ENCODE peak calls at places on chromosomes 5 and 9, in four cellular contexts. W is HFFc6, F is uterus, R is RWPE1. J is an unnamed sample.

GRCh38 chr9:26746357-26747072 is 146.1 kb downstream of the CAAP1 start:
- DNase-seq in W (peak; percentile 1), F (no peak), R (peak; percentile 60), J (no peak)

GRCh38 chr5:5017827-5018559 is 122.1 kb upstream of the ADAMTS16 start:
- DNase-seq in W (peak; percentile 88), F (no peak), R (no peak), J (no peak)

GRCh38 chr5:36704131-36704530 is 97.7 kb downstream of the SLC1A3 start:
- DNase-seq in W (no peak), F (no peak), R (no peak), J (no peak)

GRCh38 chr5:111914957-111915356 is 158.0 kb upstream of the NREP start:
- DNase-seq in W (no peak), F (no peak), R (no peak), J (no peak)

GRCh38 chr9:81474125-81474524 is 215.2 kb downstream of the TLE1 start:
- DNase-seq in W (no peak), F (no peak), R (no peak), J (no peak)

GRCh38 chr5:120297621-120298020 is 166.5 kb upstream of the PRR16 start:
- DNase-seq in W (no peak), F (no peak), R (no peak), J (no peak)

GRCh38 chr5:89916131-89916530 is 493.4 kb downstream of the CETN3 start:
- DNase-seq in W (no peak), F (no peak), R (no peak), J (no peak)

GRCh38 chr9:87278971-87279731 is 218.5 kb upstream of the DAPK1 start:
- DNase-seq in W (peak; percentile 61), F (no peak), R (no peak), J (no peak)

GRCh38 chr9:130043654-130044623 is 950 bp upstream of the FNBP1 start:
- DNase-seq in W (peak; percentile 57), F (peak; percentile 71), R (no peak), J (no peak)

GRCh38 chr5:57441557-57441956 is 41.1 kb downstream of the ACTBL2 start:
- DNase-seq in W (peak; percentile 94), F (no peak), R (peak; percentile 75), J (no peak)

GRCh38 chr5:96492654-96493053 is 59.6 kb upstream of the PCSK1 start:
- DNase-seq in W (peak; percentile 33), F (no peak), R (peak; percentile 74), J (no peak)

GRCh38 chr5:95595289-95595931 is 24.5 kb upstream of the GPR150 start:
- DNase-seq in W (no peak), F (no peak), R (no peak), J (no peak)

GRCh38 chr5:172342907-172343306 is 59.3 kb upstream of the UBTD2 start:
- DNase-seq in W (no peak), F (no peak), R (no peak), J (no peak)

GRCh38 chr9:71675129-71675856 is 93.0 kb downstream of the CEMIP2 start:
- DNase-seq in W (no peak), F (no peak), R (no peak), J (no peak)

GRCh38 chr5:21680196-21680595 is 1172.9 kb downstream of the CDH12 start:
- DNase-seq in W (no peak), F (no peak), R (peak; percentile 88), J (no peak)

GRCh38 chr9:74642376-74642775 is 145.2 kb downstream of the RORB start:
- DNase-seq in W (no peak), F (no peak), R (no peak), J (no peak)

GRCh38 chr5:31404325-31404724 is 127.6 kb downstream of the DROSHA start:
- DNase-seq in W (no peak), F (no peak), R (no peak), J (no peak)

GRCh38 chr5:6585939-6586646 is 46.8 kb downstream of the NSUN2 start:
- DNase-seq in W (no peak), F (no peak), R (no peak), J (no peak)

GRCh38 chr9:95327239-95327865 is 9.8 kb upstream of the FANCC start:
- DNase-seq in W (no peak), F (no peak), R (no peak), J (no peak)
- TF ChIP-seq CTCF in W (no peak), F (no peak), R (no peak), J (no peak)

GRCh38 chr5:66223637-66224036 is 79.5 kb downstream of the SREK1 start:
- DNase-seq in W (no peak), F (peak; percentile 49), R (no peak), J (no peak)
- TF ChIP-seq CTCF in W (peak; percentile 73), F (peak; percentile 30), R (no peak), J (peak; percentile 40)

GRCh38 chr9:124251605-124252366 is 6.0 kb upstream of the NEK6 start:
- DNase-seq in W (peak; percentile 75), F (no peak), R (peak; percentile 80), J (no peak)
- TF ChIP-seq CTCF in W (no peak), F (no peak), R (no peak), J (no peak)

GRCh38 chr5:72209515-72210115 is 102.3 kb downstream of the MAP1B start:
- DNase-seq in W (peak; percentile 71), F (no peak), R (peak; percentile 63), J (no peak)
- TF ChIP-seq CTCF in W (no peak), F (no peak), R (no peak), J (no peak)

GRCh38 chr9:19967567-19968459 is 179.0 kb upstream of the SLC24A2 start:
- DNase-seq in W (no peak), F (no peak), R (no peak), J (no peak)
- TF ChIP-seq CTCF in W (no peak), F (no peak), R (no peak), J (no peak)

GRCh38 chr9:108478431-108478837 is 377.4 kb downstream of the ACTL7B start:
- DNase-seq in W (peak; percentile 71), F (peak; percentile 39), R (peak; percentile 95), J (no peak)
- TF ChIP-seq CTCF in W (peak; percentile 61), F (no peak), R (no peak), J (no peak)

GRCh38 chr9:92176068-92176799 is 61.0 kb upstream of the SPTLC1 start:
- DNase-seq in W (no peak), F (no peak), R (no peak), J (no peak)
- TF ChIP-seq CTCF in W (peak; percentile 69), F (no peak), R (no peak), J (no peak)

J was measured in neural crest cell.